ENCODE peak calls at places on chromosomes 1 and 21, in seven cellular contexts. V is A673, S is AG04450, I is tibial artery, H is astrocyte of the spinal cord, Y is MM.1S, K is lower leg skin. X is an unnamed sample.
A peak's percentile ranks its signal among the peaks of the same experiment; 100 is the strongest.

GRCh38 chr21:33817136-33817535 is 98.5 kb downstream of the ATP5PO start:
- DNase-seq in V (no peak), S (no peak), I (no peak), H (no peak), Y (no peak), K (no peak), X (no peak)

GRCh38 chr1:19477284-19478240 is 7.8 kb downstream of the CAPZB start:
- DNase-seq in V (no peak), S (no peak), I (no peak), H (no peak), Y (no peak), K (no peak), X (no peak)

GRCh38 chr1:151680391-151680790 is 36.2 kb downstream of the CELF3 start:
- DNase-seq in V (no peak), S (no peak), I (no peak), H (no peak), Y (no peak), K (no peak), X (no peak)

GRCh38 chr1:87329051-87329755 is 523 bp downstream of the LMO4 start:
- DNase-seq in V (peak; percentile 60), S (no peak), I (peak; percentile 78), H (peak; percentile 67), Y (peak; percentile 62), K (peak; percentile 91), X (no peak)

GRCh38 chr1:47252369-47252768 is 20.3 kb upstream of the TAL1 start:
- DNase-seq in V (no peak), S (no peak), I (no peak), H (no peak), Y (no peak), K (no peak), X (no peak)

GRCh38 chr1:205750683-205751651 is 985 bp upstream of the NUCKS1 start:
- DNase-seq in V (peak; percentile 36), S (no peak), I (no peak), H (no peak), Y (no peak), K (no peak), X (no peak)

GRCh38 chr1:89953072-89953626 is 41.8 kb upstream of the ZNF326 start:
- DNase-seq in V (peak; percentile 37), S (peak; percentile 47), I (no peak), H (peak; percentile 89), Y (peak; percentile 51), K (no peak), X (peak; percentile 88)

GRCh38 chr1:46535063-46535462 is 16.4 kb downstream of the KNCN start:
- DNase-seq in V (no peak), S (no peak), I (no peak), H (no peak), Y (peak; percentile 23), K (no peak), X (no peak)

GRCh38 chr1:3042481-3042880 is 21.2 kb downstream of the ACTRT2 start:
- DNase-seq in V (no peak), S (no peak), I (no peak), H (no peak), Y (no peak), K (peak; percentile 77), X (no peak)

GRCh38 chr1:44811714-44812151 is 3.4 kb downstream of the BTBD19 start:
- DNase-seq in V (no peak), S (peak; percentile 48), I (peak; percentile 69), H (peak; percentile 90), Y (no peak), K (peak; percentile 89), X (no peak)

GRCh38 chr1:227753999-227754764 is 18.9 kb downstream of the SNAP47 start:
- DNase-seq in V (no peak), S (no peak), I (no peak), H (peak; percentile 53), Y (no peak), K (no peak), X (no peak)

GRCh38 chr21:15291621-15292266 is 226.9 kb upstream of the NRIP1 start:
- DNase-seq in V (no peak), S (no peak), I (no peak), H (no peak), Y (no peak), K (no peak), X (no peak)

GRCh38 chr1:183635112-183635605 is 424 bp downstream of the ARPC5 start:
- DNase-seq in V (no peak), S (no peak), I (peak; percentile 77), H (no peak), Y (peak; percentile 42), K (peak; percentile 92), X (no peak)

GRCh38 chr1:113758631-113759340 is 500 bp downstream of the PHTF1 start:
- DNase-seq in V (peak; percentile 61), S (no peak), I (peak; percentile 80), H (peak; percentile 42), Y (peak; percentile 42), K (peak; percentile 89), X (peak; percentile 58)

GRCh38 chr21:36734367-36735200 is 35.7 kb downstream of the SIM2 start:
- DNase-seq in V (no peak), S (no peak), I (peak; percentile 33), H (no peak), Y (no peak), K (peak; percentile 68), X (no peak)

GRCh38 chr21:38798081-38798480 is 7.6 kb upstream of the ETS2 start:
- DNase-seq in V (no peak), S (no peak), I (no peak), H (no peak), Y (no peak), K (no peak), X (no peak)

GRCh38 chr21:33036430-33037162 is 10.9 kb downstream of the OLIG2 start:
- DNase-seq in V (no peak), S (peak; percentile 18), I (no peak), H (peak; percentile 60), Y (peak; percentile 92), K (no peak), X (no peak)

GRCh38 chr1:222736470-222736869 is 532 bp upstream of the FAM177B start:
- DNase-seq in V (no peak), S (no peak), I (no peak), H (no peak), Y (no peak), K (no peak), X (no peak)

GRCh38 chr1:182720465-182720864 is 36.1 kb upstream of the RGS8 start:
- DNase-seq in V (peak; percentile 8), S (no peak), I (no peak), H (no peak), Y (no peak), K (no peak), X (no peak)

GRCh38 chr1:5734414-5734813 is 257.8 kb downstream of the NPHP4 start:
- DNase-seq in V (no peak), S (no peak), I (no peak), H (no peak), Y (no peak), K (no peak), X (no peak)

GRCh38 chr21:25298512-25299491 is 308.5 kb downstream of the MRPL39 start:
- DNase-seq in V (no peak), S (no peak), I (no peak), H (peak; percentile 10), Y (peak; percentile 37), K (no peak), X (no peak)

DNA sequence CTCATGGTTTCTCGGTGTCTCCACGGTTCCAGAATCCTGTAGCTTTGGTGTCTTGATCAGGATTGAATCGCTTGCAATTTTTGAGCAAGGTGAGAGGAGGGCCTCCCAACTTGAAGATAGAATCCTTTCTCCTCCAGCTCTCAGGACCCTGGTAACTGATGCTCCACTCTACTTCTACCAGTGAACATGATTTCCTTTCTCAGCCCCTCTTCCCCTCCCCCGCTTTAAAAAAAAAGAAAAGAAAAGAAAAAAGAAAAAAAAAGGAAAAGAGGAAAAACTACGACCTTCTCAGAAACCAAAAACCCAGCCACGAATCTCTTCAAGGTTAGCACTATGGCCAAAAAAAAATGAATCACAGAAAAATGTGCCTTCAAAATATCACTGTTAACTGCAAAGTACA is 1.2 kb downstream of the ARHGEF11 start:
- DNase-seq in V (no peak), S (no peak), I (no peak), H (no peak), Y (no peak), K (no peak), X (no peak)
- H3K4me3 ChIP-seq in V (peak overlapping the region; percentile 63), S (peak overlapping the region; percentile 82), I (peak overlapping the region; percentile 60), H (peak overlapping the region; percentile 58), Y (peak overlapping the region; percentile 82), K (no peak overlapping the region), X (peak overlapping the region; percentile 88)

DNA sequence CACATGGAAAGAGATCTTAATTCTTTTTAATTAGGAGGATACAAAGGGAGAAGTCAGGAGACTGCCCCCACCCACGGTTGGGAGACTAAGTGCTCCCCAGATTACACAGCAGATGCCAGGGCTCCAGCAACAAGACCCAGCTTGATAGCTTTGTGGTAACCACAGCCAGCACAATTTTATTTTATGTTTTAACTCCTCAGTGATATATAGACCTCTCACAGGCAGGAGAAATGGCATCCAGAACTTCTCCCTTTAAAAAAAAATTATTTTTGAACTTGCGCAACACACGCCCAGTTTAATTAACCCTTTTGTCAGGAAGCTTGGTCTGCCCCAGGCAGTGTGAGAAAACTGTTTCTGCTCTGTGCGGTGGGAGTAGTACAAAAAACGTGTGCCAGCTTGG is 62.6 kb upstream of the ACOT11 start:
- DNase-seq in V (peak; percentile 38), S (no peak), I (no peak), H (no peak), Y (no peak), K (no peak), X (no peak)
- H3K4me3 ChIP-seq in V (no peak overlapping the region), S (no peak overlapping the region), I (no peak overlapping the region), H (no peak overlapping the region), Y (no peak overlapping the region), K (no peak overlapping the region), X (no peak overlapping the region)

GRCh38 chr1:43303477-43304286 is 2.9 kb downstream of the TIE1 start:
- DNase-seq in V (no peak), S (no peak), I (peak; percentile 49), H (no peak), Y (no peak), K (no peak), X (no peak)

GRCh38 chr1:43304771-43305300 is 4.1 kb downstream of the TIE1 start:
- DNase-seq in V (no peak), S (no peak), I (peak; percentile 60), H (no peak), Y (no peak), K (no peak), X (no peak)

GRCh38 chr1:43302721-43303476 is 2.1 kb downstream of the TIE1 start:
- DNase-seq in V (no peak), S (no peak), I (no peak), H (no peak), Y (no peak), K (no peak), X (no peak)

GRCh38 chr1:43305461-43305860 is 4.7 kb downstream of the TIE1 start:
- DNase-seq in V (no peak), S (no peak), I (peak; percentile 23), H (no peak), Y (no peak), K (no peak), X (no peak)

GRCh38 chr1:43304287-43304615 is 3.5 kb downstream of the TIE1 start:
- DNase-seq in V (no peak), S (no peak), I (peak; percentile 41), H (no peak), Y (no peak), K (no peak), X (no peak)
- H3K4me3 ChIP-seq in V (no peak overlapping the region), S (no peak overlapping the region), I (no peak overlapping the region), H (no peak overlapping the region), Y (no peak overlapping the region), K (no peak overlapping the region), X (no peak overlapping the region)

GRCh38 chr1:93178418-93178817 is 1.8 kb downstream of the TMED5 start:
- DNase-seq in V (no peak), S (no peak), I (no peak), H (peak; percentile 24), Y (no peak), K (no peak), X (no peak)
- H3K4me3 ChIP-seq in V (peak overlapping the region; percentile 76), S (peak overlapping the region; percentile 98), I (peak overlapping the region; percentile 99), H (peak overlapping the region; percentile 100), Y (peak overlapping the region; percentile 72), K (no peak overlapping the region), X (peak overlapping the region; percentile 54)

X was measured in RWPE2.